ENCODE peak calls at places on chromosomes 16 and 17, in eight cellular contexts. P, G, L, K, B, X, Q and M are unnamed samples.

GRCh38 chr16:19912445-19913305 is 28.0 kb upstream of the GPRC5B start:
- DNase-seq in P (peak; percentile 14), G (peak; percentile 90), L (no peak), K (no peak), B (no peak), X (no peak), Q (no peak), M (peak; percentile 78)

GRCh38 chr16:81142864-81143263 is 46.7 kb upstream of the GCSH start:
- DNase-seq in P (no peak), G (no peak), L (no peak), K (no peak), B (no peak), X (no peak), Q (no peak), M (no peak)

GRCh38 chr16:83802135-83802534 is 5.6 kb upstream of the HSBP1 start:
- DNase-seq in P (peak; percentile 75), G (peak; percentile 93), L (no peak), K (no peak), B (peak; percentile 64), X (no peak), Q (no peak), M (peak; percentile 92)

GRCh38 chr17:65170839-65171238 is 33.7 kb downstream of the RGS9 start:
- DNase-seq in P (peak; percentile 73), G (no peak), L (peak; percentile 30), K (no peak), B (peak; percentile 24), X (no peak), Q (peak; percentile 57), M (no peak)

GRCh38 chr17:79987890-79988162 is 47.8 kb downstream of the TBC1D16 start:
- DNase-seq in P (no peak), G (peak; percentile 47), L (no peak), K (no peak), B (no peak), X (no peak), Q (no peak), M (no peak)

GRCh38 chr16:89845417-89845816 is 17.1 kb downstream of the SPIRE2 start:
- DNase-seq in P (no peak), G (no peak), L (no peak), K (no peak), B (no peak), X (no peak), Q (no peak), M (no peak)

GRCh38 chr17:39926588-39927100 is 757 bp downstream of the ORMDL3 start:
- DNase-seq in P (peak; percentile 69), G (peak; percentile 61), L (peak; percentile 33), K (no peak), B (no peak), X (no peak), Q (no peak), M (peak; percentile 39)

GRCh38 chr17:22669721-22670120 is 977.4 kb downstream of the KCNJ18 start:
- DNase-seq in P (no peak), G (peak; percentile 46), L (no peak), K (no peak), B (no peak), X (no peak), Q (no peak), M (peak; percentile 1)

GRCh38 chr17:29577778-29578211 is 9.3 kb downstream of the TP53I13 start:
- DNase-seq in P (peak; percentile 71), G (peak; percentile 66), L (no peak), K (peak; percentile 65), B (no peak), X (no peak), Q (no peak), M (no peak)

GRCh38 chr16:17343729-17344128 is 127.0 kb downstream of the XYLT1 start:
- DNase-seq in P (no peak), G (no peak), L (no peak), K (no peak), B (no peak), X (no peak), Q (no peak), M (no peak)

GRCh38 chr16:78252757-78253156 is 153.3 kb downstream of the WWOX start:
- DNase-seq in P (no peak), G (no peak), L (no peak), K (no peak), B (no peak), X (no peak), Q (no peak), M (no peak)

GRCh38 chr17:17344507-17345293 is 41.5 kb downstream of the NT5M start:
- DNase-seq in P (no peak), G (no peak), L (no peak), K (peak; percentile 21), B (no peak), X (no peak), Q (no peak), M (no peak)

GRCh38 chr17:15917021-15917438 is 27.9 kb upstream of the ADORA2B start:
- DNase-seq in P (no peak), G (no peak), L (no peak), K (no peak), B (no peak), X (no peak), Q (no peak), M (no peak)